ENCODE peak calls at places on chromosomes 2 and 18, in ten cellular contexts. One of them, this sample, is unnamed.

GRCh38 chr2:234241656-234242445 is 191.3 kb downstream of the SPP2 start:
- DNase-seq in neural crest cell: no peak
- DNase-seq in endothelial cell: no peak
- DNase-seq in foreskin keratinocyte: peak
- DNase-seq in AG04450: no peak
- DNase-seq in AG10803: peak
- DNase-seq in Peyer's patch: no peak
- DNase-seq in transverse colon: no peak
- DNase-seq in left ventricle myocardium inferior: no peak
- DNase-seq in WERI-Rb-1: no peak
- DNase-seq in this sample: peak

GRCh38 chr2:239322414-239323086 is 78.3 kb downstream of the HDAC4 start:
- DNase-seq in neural crest cell: no peak
- DNase-seq in transverse colon: peak
- DNase-seq in foreskin keratinocyte: no peak
- DNase-seq in endothelial cell: no peak
- DNase-seq in WERI-Rb-1: no peak
- DNase-seq in AG04450: no peak
- DNase-seq in left ventricle myocardium inferior: no peak
- DNase-seq in Peyer's patch: peak
- DNase-seq in AG10803: peak
- DNase-seq in this sample: no peak

GRCh38 chr18:39305756-39306155 is 1740.2 kb upstream of the CELF4 start:
- DNase-seq in transverse colon: no peak
- DNase-seq in AG04450: no peak
- DNase-seq in AG10803: no peak
- DNase-seq in Peyer's patch: no peak
- DNase-seq in endothelial cell: no peak
- DNase-seq in left ventricle myocardium inferior: no peak
- DNase-seq in WERI-Rb-1: no peak
- DNase-seq in foreskin keratinocyte: no peak
- DNase-seq in neural crest cell: no peak
- DNase-seq in this sample: no peak

GRCh38 chr2:234823877-234824376 is 127.9 kb upstream of the SH3BP4 start:
- DNase-seq in WERI-Rb-1: no peak
- DNase-seq in neural crest cell: no peak
- DNase-seq in foreskin keratinocyte: no peak
- DNase-seq in transverse colon: no peak
- DNase-seq in Peyer's patch: no peak
- DNase-seq in AG04450: peak
- DNase-seq in left ventricle myocardium inferior: no peak
- DNase-seq in endothelial cell: no peak
- DNase-seq in AG10803: peak
- DNase-seq in this sample: no peak

GRCh38 chr2:119349289-119349688 is 17.3 kb downstream of the C2orf76 start:
- DNase-seq in neural crest cell: no peak
- DNase-seq in AG10803: no peak
- DNase-seq in transverse colon: no peak
- DNase-seq in endothelial cell: no peak
- DNase-seq in WERI-Rb-1: no peak
- DNase-seq in Peyer's patch: no peak
- DNase-seq in AG04450: no peak
- DNase-seq in left ventricle myocardium inferior: no peak
- DNase-seq in foreskin keratinocyte: peak
- DNase-seq in this sample: no peak

GRCh38 chr2:23519334-23519651 is 134.3 kb downstream of the KLHL29 start:
- DNase-seq in AG04450: no peak
- DNase-seq in endothelial cell: no peak
- DNase-seq in foreskin keratinocyte: no peak
- DNase-seq in AG10803: no peak
- DNase-seq in Peyer's patch: no peak
- DNase-seq in WERI-Rb-1: no peak
- DNase-seq in transverse colon: no peak
- DNase-seq in left ventricle myocardium inferior: no peak
- DNase-seq in neural crest cell: no peak
- DNase-seq in this sample: no peak

GRCh38 chr2:228927028-228928010 is 343.8 kb downstream of the PID1 start:
- DNase-seq in foreskin keratinocyte: peak
- DNase-seq in WERI-Rb-1: no peak
- DNase-seq in Peyer's patch: no peak
- DNase-seq in neural crest cell: no peak
- DNase-seq in left ventricle myocardium inferior: no peak
- DNase-seq in AG04450: no peak
- DNase-seq in transverse colon: no peak
- DNase-seq in endothelial cell: no peak
- DNase-seq in AG10803: peak
- DNase-seq in this sample: no peak

GRCh38 chr2:225597911-225598310 is 198.4 kb downstream of the NYAP2 start:
- DNase-seq in AG10803: no peak
- DNase-seq in WERI-Rb-1: no peak
- DNase-seq in Peyer's patch: no peak
- DNase-seq in endothelial cell: no peak
- DNase-seq in transverse colon: no peak
- DNase-seq in foreskin keratinocyte: no peak
- DNase-seq in left ventricle myocardium inferior: no peak
- DNase-seq in neural crest cell: peak
- DNase-seq in AG04450: no peak
- DNase-seq in this sample: no peak

GRCh38 chr2:55779459-55780421 is 86.1 kb upstream of the PNPT1 start:
- DNase-seq in WERI-Rb-1: no peak
- DNase-seq in Peyer's patch: no peak
- DNase-seq in AG10803: peak
- DNase-seq in foreskin keratinocyte: peak
- DNase-seq in endothelial cell: no peak
- DNase-seq in AG04450: peak
- DNase-seq in transverse colon: no peak
- DNase-seq in neural crest cell: no peak
- DNase-seq in left ventricle myocardium inferior: no peak
- DNase-seq in this sample: no peak

GRCh38 chr18:3357516-3357915 is 92.5 kb upstream of the TGIF1 start:
- DNase-seq in foreskin keratinocyte: no peak
- DNase-seq in neural crest cell: no peak
- DNase-seq in transverse colon: no peak
- DNase-seq in left ventricle myocardium inferior: no peak
- DNase-seq in AG10803: no peak
- DNase-seq in endothelial cell: no peak
- DNase-seq in Peyer's patch: no peak
- DNase-seq in AG04450: no peak
- DNase-seq in WERI-Rb-1: no peak
- DNase-seq in this sample: no peak

GRCh38 chr2:60925994-60926750 is 44.8 kb downstream of the REL start:
- DNase-seq in AG04450: peak
- DNase-seq in WERI-Rb-1: no peak
- DNase-seq in neural crest cell: no peak
- DNase-seq in transverse colon: no peak
- DNase-seq in foreskin keratinocyte: no peak
- DNase-seq in left ventricle myocardium inferior: no peak
- DNase-seq in Peyer's patch: no peak
- DNase-seq in endothelial cell: no peak
- DNase-seq in AG10803: peak
- DNase-seq in this sample: no peak

GRCh38 chr2:180890781-180891180 is 89.6 kb upstream of the UBE2E3 start:
- DNase-seq in endothelial cell: no peak
- DNase-seq in left ventricle myocardium inferior: no peak
- DNase-seq in Peyer's patch: no peak
- DNase-seq in WERI-Rb-1: no peak
- DNase-seq in foreskin keratinocyte: no peak
- DNase-seq in AG04450: no peak
- DNase-seq in neural crest cell: no peak
- DNase-seq in AG10803: peak
- DNase-seq in transverse colon: no peak
- DNase-seq in this sample: no peak

GRCh38 chr2:69013123-69013836 is at the start of gene ANTXR1:
- DNase-seq in Peyer's patch: no peak
- DNase-seq in AG10803: peak
- DNase-seq in WERI-Rb-1: peak
- DNase-seq in left ventricle myocardium inferior: peak
- DNase-seq in foreskin keratinocyte: peak
- DNase-seq in AG04450: peak
- DNase-seq in endothelial cell: peak
- DNase-seq in transverse colon: peak
- DNase-seq in neural crest cell: peak
- DNase-seq in this sample: peak

GRCh38 chr2:176157499-176158305 is 595 bp downstream of the HOXD3 start:
- DNase-seq in endothelial cell: no peak
- DNase-seq in foreskin keratinocyte: no peak
- DNase-seq in AG10803: peak
- DNase-seq in AG04450: no peak
- DNase-seq in neural crest cell: peak
- DNase-seq in transverse colon: peak
- DNase-seq in Peyer's patch: peak
- DNase-seq in left ventricle myocardium inferior: no peak
- DNase-seq in WERI-Rb-1: no peak
- DNase-seq in this sample: peak

DNA sequence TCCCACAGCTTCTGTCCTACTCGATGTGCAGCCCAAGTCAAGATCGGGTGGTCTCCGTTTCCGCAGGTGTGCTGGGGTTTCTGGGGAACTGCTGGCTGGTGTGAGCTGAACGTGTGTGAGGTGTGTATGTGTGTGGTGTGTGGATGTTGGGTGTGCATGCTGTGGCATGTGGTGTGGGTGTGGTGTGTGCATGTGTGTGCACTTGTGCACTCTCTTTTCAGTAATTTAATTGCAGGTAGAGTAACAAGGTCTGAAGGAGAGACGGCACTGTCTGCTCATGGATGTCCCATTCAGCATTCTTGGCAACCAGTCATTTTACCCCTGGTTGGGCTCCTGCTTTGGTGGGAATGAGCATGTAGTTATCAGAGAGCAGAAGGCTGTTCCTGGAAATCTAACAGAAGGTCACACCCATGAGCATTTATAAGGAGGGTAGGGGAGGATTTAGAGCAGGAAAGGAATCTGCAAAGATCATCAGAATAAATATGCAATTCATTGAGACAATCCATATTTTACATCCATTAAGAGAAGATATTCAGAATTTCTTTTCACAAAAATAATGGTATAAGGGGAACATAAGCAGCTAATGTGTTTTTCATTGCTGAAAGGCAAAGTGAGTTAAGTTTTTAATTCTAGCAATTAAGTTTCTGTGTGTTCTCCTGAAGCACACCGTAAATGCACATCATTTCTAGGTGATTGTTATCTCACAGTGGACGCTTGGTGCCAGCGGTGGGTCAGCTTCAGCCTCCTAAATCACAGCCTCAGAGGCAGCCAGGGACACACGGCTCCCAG is 60.7 kb downstream of the ADI1 start:
- DNase-seq in AG10803: no peak
- DNase-seq in neural crest cell: no peak
- DNase-seq in endothelial cell: no peak
- DNase-seq in left ventricle myocardium inferior: no peak
- DNase-seq in transverse colon: no peak
- DNase-seq in Peyer's patch: no peak
- DNase-seq in foreskin keratinocyte: no peak
- DNase-seq in WERI-Rb-1: no peak
- DNase-seq in AG04450: no peak
- DNase-seq in this sample: no peak
- TF ChIP-seq CTCF in AG10803: no peak
- TF ChIP-seq CTCF in neural crest cell: no peak
- TF ChIP-seq CTCF in endothelial cell: no peak
- TF ChIP-seq CTCF in left ventricle myocardium inferior: no peak
- TF ChIP-seq CTCF in transverse colon: no peak
- TF ChIP-seq CTCF in Peyer's patch: no peak
- TF ChIP-seq CTCF in foreskin keratinocyte: no peak
- TF ChIP-seq CTCF in WERI-Rb-1: no peak
- TF ChIP-seq CTCF in AG04450: no peak
- TF ChIP-seq CTCF in this sample: no peak

DNA sequence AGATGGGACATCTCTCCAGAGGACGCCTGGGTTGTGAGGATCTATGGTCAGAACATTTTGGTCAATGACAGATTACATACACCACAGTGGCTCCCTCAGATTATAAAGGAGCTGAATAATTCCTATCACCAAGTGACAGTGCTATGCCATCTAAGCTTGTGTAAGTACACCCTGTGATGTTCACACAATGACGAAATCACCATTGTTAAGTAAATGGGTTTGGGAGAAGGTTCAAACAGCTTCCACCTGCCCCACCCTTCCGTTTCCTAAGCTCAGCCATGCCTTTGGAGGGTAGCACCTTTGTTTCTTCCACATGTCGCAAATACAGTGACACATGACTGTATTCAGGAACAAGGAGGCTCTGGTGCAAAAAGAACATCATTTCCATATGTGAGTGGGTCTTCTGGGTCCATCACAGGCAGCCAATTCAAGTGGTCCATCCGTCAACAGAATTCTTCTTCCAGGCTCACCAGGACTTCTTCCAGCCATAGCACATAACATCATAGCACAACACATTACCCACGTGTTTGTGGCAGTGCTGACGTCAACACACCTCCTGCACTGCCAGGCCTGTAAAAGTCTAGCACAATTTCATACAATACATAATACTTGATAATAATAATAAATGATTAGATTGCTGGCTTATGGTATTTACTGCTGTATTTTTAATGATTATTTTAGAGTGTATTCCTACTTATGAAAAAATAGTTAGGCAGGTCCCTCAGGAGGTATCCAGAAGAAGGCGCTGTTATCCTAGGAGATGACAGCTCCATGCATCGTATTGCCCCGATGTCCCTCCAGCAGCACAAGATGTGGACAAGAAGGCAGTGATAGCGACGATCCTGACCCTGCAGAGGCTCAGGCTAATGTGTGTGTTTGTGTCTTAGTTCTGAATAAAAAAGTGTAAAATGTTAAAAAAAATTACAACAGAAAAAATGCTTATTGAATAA is 264.8 kb downstream of the ANAPC1 start:
- DNase-seq in endothelial cell: no peak
- DNase-seq in left ventricle myocardium inferior: no peak
- DNase-seq in WERI-Rb-1: no peak
- DNase-seq in transverse colon: no peak
- DNase-seq in AG10803: peak
- DNase-seq in neural crest cell: no peak
- DNase-seq in AG04450: no peak
- DNase-seq in foreskin keratinocyte: no peak
- DNase-seq in Peyer's patch: no peak
- DNase-seq in this sample: no peak
- TF ChIP-seq CTCF in endothelial cell: no peak
- TF ChIP-seq CTCF in left ventricle myocardium inferior: no peak
- TF ChIP-seq CTCF in WERI-Rb-1: no peak
- TF ChIP-seq CTCF in transverse colon: peak
- TF ChIP-seq CTCF in AG10803: no peak
- TF ChIP-seq CTCF in neural crest cell: no peak
- TF ChIP-seq CTCF in AG04450: no peak
- TF ChIP-seq CTCF in foreskin keratinocyte: peak
- TF ChIP-seq CTCF in Peyer's patch: no peak
- TF ChIP-seq CTCF in this sample: no peak

GRCh38 chr2:163697429-163697828 is 38.4 kb downstream of the FIGN start:
- DNase-seq in AG04450: no peak
- DNase-seq in transverse colon: no peak
- DNase-seq in WERI-Rb-1: no peak
- DNase-seq in Peyer's patch: no peak
- DNase-seq in left ventricle myocardium inferior: no peak
- DNase-seq in AG10803: no peak
- DNase-seq in endothelial cell: no peak
- DNase-seq in foreskin keratinocyte: no peak
- DNase-seq in neural crest cell: no peak
- DNase-seq in this sample: no peak
- TF ChIP-seq CTCF in AG04450: no peak
- TF ChIP-seq CTCF in transverse colon: no peak
- TF ChIP-seq CTCF in WERI-Rb-1: no peak
- TF ChIP-seq CTCF in Peyer's patch: no peak
- TF ChIP-seq CTCF in left ventricle myocardium inferior: no peak
- TF ChIP-seq CTCF in AG10803: no peak
- TF ChIP-seq CTCF in endothelial cell: no peak
- TF ChIP-seq CTCF in foreskin keratinocyte: no peak
- TF ChIP-seq CTCF in neural crest cell: no peak
- TF ChIP-seq CTCF in this sample: no peak

GRCh38 chr2:231546014-231546413 is 15.8 kb upstream of the NMUR1 start:
- DNase-seq in foreskin keratinocyte: no peak
- DNase-seq in AG04450: no peak
- DNase-seq in Peyer's patch: no peak
- DNase-seq in endothelial cell: no peak
- DNase-seq in neural crest cell: no peak
- DNase-seq in AG10803: no peak
- DNase-seq in transverse colon: no peak
- DNase-seq in WERI-Rb-1: no peak
- DNase-seq in left ventricle myocardium inferior: no peak
- DNase-seq in this sample: no peak
- TF ChIP-seq CTCF in foreskin keratinocyte: no peak
- TF ChIP-seq CTCF in AG04450: no peak
- TF ChIP-seq CTCF in Peyer's patch: no peak
- TF ChIP-seq CTCF in endothelial cell: no peak
- TF ChIP-seq CTCF in neural crest cell: no peak
- TF ChIP-seq CTCF in AG10803: no peak
- TF ChIP-seq CTCF in transverse colon: no peak
- TF ChIP-seq CTCF in WERI-Rb-1: no peak
- TF ChIP-seq CTCF in left ventricle myocardium inferior: no peak
- TF ChIP-seq CTCF in this sample: no peak

This sample was measured in nephron progenitor cell.